ENCODE peak calls at places on chromosomes 11 and 22, in five cellular contexts. T is MM.1S, Y is HCT116, H is mesendoderm, P is mammary epithelial cell. X is an unnamed sample.

GRCh38 chr11:19601235-19601634 is 111.4 kb upstream of the NAV2 start:
- DNase-seq in T (no peak), Y (no peak), H (no peak), P (no peak), X (no peak)

GRCh38 chr22:20533095-20533878 is 25.9 kb downstream of the MED15 start:
- DNase-seq in T (no peak), Y (no peak), H (no peak), P (peak; percentile 32), X (no peak)

GRCh38 chr11:107713009-107713408 is 1.2 kb upstream of the SLN start:
- DNase-seq in T (no peak), Y (no peak), H (no peak), P (no peak), X (no peak)

GRCh38 chr11:1120532-1121342 is 37.0 kb upstream of the MUC5AC start:
- DNase-seq in T (no peak), Y (no peak), H (no peak), P (no peak), X (no peak)

GRCh38 chr11:61962213-61963015 is 5.0 kb downstream of the FTH1 start:
- DNase-seq in T (no peak), Y (no peak), H (no peak), P (no peak), X (no peak)

GRCh38 chr11:119673389-119674336 is 55.3 kb downstream of the NECTIN1 start:
- DNase-seq in T (peak; percentile 95), Y (no peak), H (no peak), P (no peak), X (no peak)

GRCh38 chr11:9914064-9914463 is 250.2 kb downstream of the SWAP70 start:
- DNase-seq in T (no peak), Y (no peak), H (no peak), P (no peak), X (no peak)

GRCh38 chr11:59756845-59757244 is 1.7 kb downstream of the STX3 start:
- DNase-seq in T (peak; percentile 53), Y (peak; percentile 26), H (peak; percentile 62), P (peak; percentile 79), X (no peak)

GRCh38 chr22:32706149-32706548 is 95.4 kb upstream of the TIMP3 start:
- DNase-seq in T (no peak), Y (no peak), H (peak; percentile 16), P (no peak), X (no peak)

GRCh38 chr11:63804259-63804658 is 9.0 kb upstream of the SPINDOC start:
- DNase-seq in T (no peak), Y (peak; percentile 37), H (no peak), P (peak; percentile 68), X (no peak)

GRCh38 chr11:88508808-88509581 is 171.5 kb upstream of the CTSC start:
- DNase-seq in T (no peak), Y (no peak), H (peak; percentile 69), P (no peak), X (no peak)

DNA sequence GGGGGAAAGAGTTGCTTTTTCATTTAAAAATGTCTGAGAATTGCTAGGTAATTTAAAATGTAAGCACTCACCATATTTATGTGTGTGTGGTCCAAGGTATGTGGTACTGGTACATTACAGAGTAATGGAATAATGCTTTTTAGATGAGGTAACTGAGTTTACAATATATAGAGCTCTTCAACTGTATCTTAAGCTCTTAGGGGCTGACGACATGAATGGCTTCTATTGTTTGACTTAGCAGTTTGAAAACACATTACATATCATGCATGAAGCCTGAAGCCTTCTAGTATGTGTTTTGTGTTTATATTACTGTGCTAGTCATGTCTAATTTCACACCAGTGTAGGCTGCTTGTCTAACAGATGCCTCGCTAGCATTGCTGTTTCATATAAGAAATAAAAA is 37.1 kb downstream of the GAS2 start:
- DNase-seq in T (no peak), Y (no peak), H (peak; percentile 11), P (peak; percentile 6), X (no peak)
- H3K4me2 ChIP-seq in T (no peak overlapping the region), Y (no peak overlapping the region), H (no peak overlapping the region), P (peak overlapping the region; percentile 54), X (no peak overlapping the region)

DNA sequence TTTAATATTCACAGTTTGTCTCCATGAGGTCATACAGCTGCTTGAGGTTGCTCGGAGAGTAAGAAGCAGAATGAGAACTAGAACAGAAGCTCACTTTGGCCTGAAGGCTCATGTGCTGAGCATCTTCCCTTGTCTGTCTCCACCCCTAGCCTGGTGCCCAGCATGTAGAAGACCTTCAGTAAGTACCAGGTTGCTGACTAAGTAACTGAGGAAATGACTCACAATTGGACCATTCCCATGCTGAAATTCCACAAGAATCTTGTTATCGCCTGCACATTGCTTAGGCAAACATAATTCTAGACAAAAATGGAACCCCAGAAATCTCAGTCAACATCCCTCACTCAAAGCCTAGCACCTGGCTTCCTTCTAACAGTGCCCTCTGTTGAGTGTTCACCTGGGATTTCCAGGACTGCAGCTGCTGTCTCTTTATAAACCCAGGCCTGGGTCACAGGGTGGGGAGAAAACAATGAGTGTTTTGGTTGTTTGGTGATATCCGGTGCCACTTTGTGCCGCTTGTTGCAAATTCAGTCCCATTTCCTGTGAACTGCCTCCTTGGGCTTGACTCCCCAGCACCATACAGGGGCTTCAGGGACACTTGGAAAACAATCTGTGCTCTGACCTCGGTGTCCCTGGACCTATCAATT is 406.8 kb downstream of the ETS1 start:
- DNase-seq in T (no peak), Y (no peak), H (no peak), P (peak; percentile 89), X (no peak)
- H3K4me2 ChIP-seq in T (no peak overlapping the region), Y (peak overlapping the region; percentile 34), H (no peak overlapping the region), P (peak overlapping the region; percentile 34), X (no peak overlapping the region)

GRCh38 chr22:30918761-30919160 is 49.8 kb downstream of the MORC2 start:
- DNase-seq in T (no peak), Y (no peak), H (no peak), P (no peak), X (no peak)

GRCh38 chr22:30921108-30921507 is 47.5 kb downstream of the MORC2 start:
- DNase-seq in T (no peak), Y (no peak), H (no peak), P (peak; percentile 77), X (no peak)

GRCh38 chr22:30922151-30922611 is 46.4 kb downstream of the MORC2 start:
- DNase-seq in T (no peak), Y (no peak), H (no peak), P (peak; percentile 33), X (no peak)

GRCh38 chr22:30919973-30920372 is 48.6 kb downstream of the MORC2 start:
- DNase-seq in T (no peak), Y (no peak), H (no peak), P (no peak), X (no peak)

GRCh38 chr22:30920407-30920806 is 48.2 kb downstream of the MORC2 start:
- DNase-seq in T (peak; percentile 72), Y (peak; percentile 32), H (peak; percentile 67), P (peak; percentile 52), X (peak; percentile 75)
- H3K4me2 ChIP-seq in T (peak overlapping the region; percentile 3), Y (peak overlapping the region; percentile 32), H (no peak overlapping the region), P (peak overlapping the region; percentile 51), X (no peak overlapping the region)

DNA sequence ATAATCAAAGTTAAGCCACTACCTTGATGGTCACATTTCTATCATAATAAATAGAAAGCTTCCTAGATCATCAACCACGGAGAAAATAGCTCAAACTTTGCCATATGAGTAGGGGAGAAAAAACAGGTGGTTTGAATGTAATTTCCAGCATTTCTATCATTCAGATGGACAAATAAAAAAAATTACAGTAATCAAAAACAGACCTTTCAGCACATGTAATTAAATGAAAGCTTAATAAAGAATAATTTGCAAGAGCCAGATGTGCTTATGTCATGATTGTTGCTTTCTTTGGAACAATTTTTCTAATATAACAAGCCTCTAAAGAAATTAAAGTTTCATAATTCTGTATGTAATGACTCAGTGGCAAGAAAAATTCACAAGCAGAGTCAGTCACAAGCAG is 297.0 kb downstream of the SOX6 start:
- DNase-seq in T (no peak), Y (no peak), H (no peak), P (no peak), X (no peak)
- H3K4me2 ChIP-seq in T (no peak overlapping the region), Y (no peak overlapping the region), H (no peak overlapping the region), P (no peak overlapping the region), X (no peak overlapping the region)

GRCh38 chr11:72613977-72614376 is 60.2 kb downstream of the PDE2A start:
- DNase-seq in T (no peak), Y (no peak), H (no peak), P (no peak), X (no peak)

GRCh38 chr11:72616655-72617054 is 57.6 kb downstream of the PDE2A start:
- DNase-seq in T (no peak), Y (no peak), H (no peak), P (no peak), X (no peak)

GRCh38 chr11:72613450-72613849 is 60.8 kb downstream of the PDE2A start:
- DNase-seq in T (no peak), Y (no peak), H (no peak), P (no peak), X (no peak)

GRCh38 chr11:72614381-72614780 is 59.8 kb downstream of the PDE2A start:
- DNase-seq in T (no peak), Y (no peak), H (no peak), P (no peak), X (no peak)

DNA sequence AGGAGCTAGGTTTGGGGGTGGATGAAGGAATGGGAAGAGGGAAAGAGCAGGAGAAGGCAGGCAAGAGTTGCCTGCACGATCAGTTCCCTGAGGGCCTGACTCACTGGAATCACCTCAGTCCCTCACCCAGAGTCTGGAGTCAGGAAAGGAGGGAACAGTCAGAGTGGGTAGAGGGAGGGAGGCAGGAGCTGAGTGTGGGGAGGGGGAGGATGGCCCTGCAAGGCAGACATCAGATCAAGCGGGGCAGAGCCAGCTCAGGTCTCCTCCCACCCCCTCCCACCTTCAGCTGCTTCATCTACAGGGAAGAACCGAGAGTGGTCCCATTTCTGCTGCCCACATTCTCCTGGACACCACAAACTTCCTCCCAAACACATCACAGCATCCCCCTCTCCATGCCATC is 58.9 kb downstream of the PDE2A start:
- DNase-seq in T (no peak), Y (no peak), H (no peak), P (no peak), X (no peak)
- H3K4me2 ChIP-seq in T (no peak overlapping the region), Y (no peak overlapping the region), H (no peak overlapping the region), P (no peak overlapping the region), X (no peak overlapping the region)

DNA sequence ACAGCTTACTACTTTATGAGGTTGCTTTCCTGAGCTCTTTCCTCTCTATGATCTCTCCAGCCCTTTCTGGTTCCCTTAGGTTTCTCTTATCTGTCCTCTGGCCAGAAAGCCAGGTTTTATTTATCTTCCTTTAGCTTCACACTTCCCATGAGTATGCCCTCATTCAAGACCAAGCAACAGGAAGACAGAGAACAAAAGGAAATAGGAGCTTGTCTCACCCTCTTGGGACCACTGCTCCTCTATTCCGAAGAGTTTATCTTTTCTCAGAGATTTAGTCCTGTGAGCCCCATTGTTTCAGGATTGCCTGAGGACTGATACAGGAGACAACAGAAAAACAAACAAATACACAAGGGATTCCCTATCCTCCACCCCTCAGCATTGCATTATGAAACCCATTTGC is 62.4 kb upstream of the CCDC179 start:
- DNase-seq in T (no peak), Y (no peak), H (peak; percentile 98), P (no peak), X (no peak)
- H3K4me2 ChIP-seq in T (no peak overlapping the region), Y (no peak overlapping the region), H (no peak overlapping the region), P (no peak overlapping the region), X (no peak overlapping the region)

DNA sequence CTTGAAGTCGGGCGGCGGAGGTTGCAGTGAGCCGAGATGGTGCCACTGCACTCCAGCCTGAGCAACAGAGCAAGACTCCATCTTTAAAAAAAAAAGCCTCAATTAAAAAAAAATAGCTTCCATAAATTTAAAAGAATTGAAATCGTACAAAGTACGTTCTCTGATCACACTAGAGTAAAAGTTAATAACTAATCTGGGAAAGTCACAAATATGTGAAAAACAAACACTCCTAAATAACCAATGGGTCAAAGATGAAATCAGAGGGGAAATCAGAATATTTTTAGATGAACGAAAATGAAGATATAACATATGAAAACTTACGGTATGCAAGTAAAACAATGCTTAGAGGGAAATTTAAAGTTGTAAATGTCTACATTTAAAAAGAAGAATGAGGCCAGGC is 19.8 kb downstream of the NEFH start:
- DNase-seq in T (no peak), Y (no peak), H (no peak), P (no peak), X (no peak)
- H3K4me2 ChIP-seq in T (no peak overlapping the region), Y (no peak overlapping the region), H (no peak overlapping the region), P (no peak overlapping the region), X (no peak overlapping the region)